ENCODE peak calls at places on chromosomes 4 and X, in four cellular contexts. One of them, this sample, is unnamed. For H3K4me1, the result is how much of the 10 kb centered on the place peaks cover.

GRCh38 chr4:53192496-53192895 is 173.4 kb downstream of the SCFD2 start:
- DNase-seq in CD8-positive, alpha-beta memory T cell: no peak
- DNase-seq in OCI-LY7: no peak
- DNase-seq in Karpas-422: no peak
- DNase-seq in this sample: no peak

GRCh38 chr4:74583757-74584156 is 138.8 kb downstream of the AREG start:
- DNase-seq in CD8-positive, alpha-beta memory T cell: no peak
- DNase-seq in OCI-LY7: no peak
- DNase-seq in Karpas-422: no peak
- DNase-seq in this sample: no peak

GRCh38 chr4:150007512-150007911 is 70.7 kb upstream of the DCLK2 start:
- DNase-seq in CD8-positive, alpha-beta memory T cell: no peak
- DNase-seq in OCI-LY7: no peak
- DNase-seq in Karpas-422: no peak
- DNase-seq in this sample: no peak

GRCh38 chr4:167606551-167606950 is 372.3 kb upstream of the SPOCK3 start:
- DNase-seq in CD8-positive, alpha-beta memory T cell: no peak
- DNase-seq in OCI-LY7: no peak
- DNase-seq in Karpas-422: no peak
- DNase-seq in this sample: no peak

GRCh38 chr4:10157478-10158354 is 41.1 kb upstream of the WDR1 start:
- DNase-seq in CD8-positive, alpha-beta memory T cell: no peak
- DNase-seq in OCI-LY7: peak
- DNase-seq in Karpas-422: peak
- DNase-seq in this sample: no peak

GRCh38 chr4:71187399-71188196 is 151.2 kb upstream of the SLC4A4 start:
- DNase-seq in CD8-positive, alpha-beta memory T cell: peak
- DNase-seq in OCI-LY7: no peak
- DNase-seq in Karpas-422: no peak
- DNase-seq in this sample: peak

GRCh38 chrX:9528498-9528897 is 63.6 kb downstream of the TBL1X start:
- DNase-seq in CD8-positive, alpha-beta memory T cell: no peak
- DNase-seq in OCI-LY7: no peak
- DNase-seq in Karpas-422: no peak
- DNase-seq in this sample: no peak

GRCh38 chrX:38514014-38514854 is 47.1 kb upstream of the TSPAN7 start:
- DNase-seq in CD8-positive, alpha-beta memory T cell: no peak
- DNase-seq in OCI-LY7: no peak
- DNase-seq in Karpas-422: no peak
- DNase-seq in this sample: no peak

GRCh38 chr4:140802591-140802990 is 46.4 kb upstream of the TBC1D9 start:
- DNase-seq in CD8-positive, alpha-beta memory T cell: no peak
- DNase-seq in OCI-LY7: no peak
- DNase-seq in Karpas-422: no peak
- DNase-seq in this sample: no peak

GRCh38 chrX:73270753-73271152 is 56.1 kb upstream of the NAP1L2 start:
- DNase-seq in CD8-positive, alpha-beta memory T cell: no peak
- DNase-seq in OCI-LY7: no peak
- DNase-seq in Karpas-422: no peak
- DNase-seq in this sample: no peak

GRCh38 chr4:48905363-48906015 is 1.1 kb downstream of the OCIAD2 start:
- DNase-seq in CD8-positive, alpha-beta memory T cell: no peak
- DNase-seq in OCI-LY7: no peak
- DNase-seq in Karpas-422: peak
- DNase-seq in this sample: no peak

GRCh38 chr4:41135761-41136160 is 78.6 kb downstream of the APBB2 start:
- DNase-seq in CD8-positive, alpha-beta memory T cell: no peak
- DNase-seq in OCI-LY7: no peak
- DNase-seq in Karpas-422: no peak
- DNase-seq in this sample: no peak

GRCh38 chr4:38382492-38382891 is 281.5 kb upstream of the KLF3 start:
- DNase-seq in CD8-positive, alpha-beta memory T cell: no peak
- DNase-seq in OCI-LY7: no peak
- DNase-seq in Karpas-422: no peak
- DNase-seq in this sample: no peak

GRCh38 chr4:151227731-151228130 is 49.2 kb upstream of the PRSS48 start:
- DNase-seq in CD8-positive, alpha-beta memory T cell: no peak
- DNase-seq in OCI-LY7: no peak
- DNase-seq in Karpas-422: no peak
- DNase-seq in this sample: peak

GRCh38 chrX:99353412-99353811 is 1056.7 kb downstream of the PCDH19 start:
- DNase-seq in CD8-positive, alpha-beta memory T cell: no peak
- DNase-seq in OCI-LY7: no peak
- DNase-seq in Karpas-422: no peak
- DNase-seq in this sample: no peak

GRCh38 chrX:45852884-45853283 is 652.2 kb upstream of the DIPK2B start:
- DNase-seq in CD8-positive, alpha-beta memory T cell: no peak
- DNase-seq in OCI-LY7: no peak
- DNase-seq in Karpas-422: no peak
- DNase-seq in this sample: no peak

GRCh38 chrX:53085661-53086229 is 3.6 kb downstream of the TSPYL2 start:
- DNase-seq in CD8-positive, alpha-beta memory T cell: no peak
- DNase-seq in OCI-LY7: no peak
- DNase-seq in Karpas-422: no peak
- DNase-seq in this sample: no peak

GRCh38 chrX:53084863-53085262 is 2.7 kb downstream of the TSPYL2 start:
- DNase-seq in CD8-positive, alpha-beta memory T cell: no peak
- DNase-seq in OCI-LY7: no peak
- DNase-seq in Karpas-422: no peak
- DNase-seq in this sample: no peak

GRCh38 chrX:53082773-53083616 is 828 bp downstream of the TSPYL2 start:
- DNase-seq in CD8-positive, alpha-beta memory T cell: no peak
- DNase-seq in OCI-LY7: no peak
- DNase-seq in Karpas-422: no peak
- DNase-seq in this sample: no peak

GRCh38 chrX:53081925-53082772 is at the start of gene TSPYL2:
- DNase-seq in CD8-positive, alpha-beta memory T cell: peak
- DNase-seq in OCI-LY7: peak
- DNase-seq in Karpas-422: peak
- DNase-seq in this sample: peak

DNA sequence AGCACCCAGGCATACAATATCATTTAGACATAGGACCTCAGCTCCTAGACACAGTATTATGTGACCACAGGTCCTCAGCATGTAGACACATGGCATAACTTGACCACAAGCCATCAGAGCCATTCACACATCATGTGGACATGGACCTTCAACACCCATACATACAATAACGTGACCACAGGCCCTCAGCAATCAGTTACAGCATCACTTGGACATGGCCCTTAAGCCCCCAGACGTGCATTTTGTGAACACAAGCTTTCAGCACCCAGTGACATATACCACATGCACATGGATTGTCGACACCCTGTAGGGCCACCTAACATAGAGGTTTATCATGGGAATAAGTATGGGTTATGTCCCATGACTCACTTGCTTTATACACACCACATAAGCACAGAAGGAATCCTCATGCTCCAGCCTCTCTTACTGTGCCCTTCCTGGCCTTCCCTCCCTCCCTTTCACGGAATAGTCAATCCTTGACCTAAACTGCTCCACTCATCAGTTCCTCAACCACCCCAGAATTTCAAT is 1.9 kb downstream of the TSPYL2 start:
- DNase-seq in CD8-positive, alpha-beta memory T cell: no peak
- DNase-seq in OCI-LY7: no peak
- DNase-seq in Karpas-422: no peak
- DNase-seq in this sample: no peak
- H3K4me3 ChIP-seq in CD8-positive, alpha-beta memory T cell: no peak
- H3K4me3 ChIP-seq in OCI-LY7: no peak
- H3K4me3 ChIP-seq in Karpas-422: no peak
- H3K4me3 ChIP-seq in this sample: peak

GRCh38 chr4:1291091-1291490 is 1.4 kb downstream of the MAEA start:
- DNase-seq in CD8-positive, alpha-beta memory T cell: no peak
- DNase-seq in OCI-LY7: no peak
- DNase-seq in Karpas-422: no peak
- DNase-seq in this sample: no peak

GRCh38 chr4:1293531-1293941 is 3.8 kb downstream of the MAEA start:
- DNase-seq in CD8-positive, alpha-beta memory T cell: no peak
- DNase-seq in OCI-LY7: peak
- DNase-seq in Karpas-422: peak
- DNase-seq in this sample: no peak

GRCh38 chr4:1293981-1294380 is 4.3 kb downstream of the MAEA start:
- DNase-seq in CD8-positive, alpha-beta memory T cell: no peak
- DNase-seq in OCI-LY7: no peak
- DNase-seq in Karpas-422: no peak
- DNase-seq in this sample: peak

GRCh38 chr4:1290165-1290977 is 680 bp downstream of the MAEA start:
- DNase-seq in CD8-positive, alpha-beta memory T cell: no peak
- DNase-seq in OCI-LY7: peak
- DNase-seq in Karpas-422: peak
- DNase-seq in this sample: no peak

GRCh38 chr4:1291996-1292702 is 2.5 kb downstream of the MAEA start:
- DNase-seq in CD8-positive, alpha-beta memory T cell: no peak
- DNase-seq in OCI-LY7: no peak
- DNase-seq in Karpas-422: no peak
- DNase-seq in this sample: no peak
- H3K4me1 ChIP-seq in CD8-positive, alpha-beta memory T cell: under half
- H3K4me1 ChIP-seq in OCI-LY7: under half
- H3K4me1 ChIP-seq in Karpas-422: under half
- H3K4me1 ChIP-seq in this sample: half or more

GRCh38 chr4:1714303-1715001 is 2.3 kb upstream of the SLBP start:
- DNase-seq in CD8-positive, alpha-beta memory T cell: no peak
- DNase-seq in OCI-LY7: peak
- DNase-seq in Karpas-422: peak
- DNase-seq in this sample: no peak

GRCh38 chr4:1711906-1712215 is 258 bp downstream of the SLBP start:
- DNase-seq in CD8-positive, alpha-beta memory T cell: no peak
- DNase-seq in OCI-LY7: peak
- DNase-seq in Karpas-422: no peak
- DNase-seq in this sample: no peak

GRCh38 chr4:1713003-1713397 is 881 bp upstream of the SLBP start:
- DNase-seq in CD8-positive, alpha-beta memory T cell: no peak
- DNase-seq in OCI-LY7: peak
- DNase-seq in Karpas-422: peak
- DNase-seq in this sample: no peak

GRCh38 chr4:1711055-1711905 is 839 bp downstream of the SLBP start:
- DNase-seq in CD8-positive, alpha-beta memory T cell: no peak
- DNase-seq in OCI-LY7: peak
- DNase-seq in Karpas-422: peak
- DNase-seq in this sample: peak

DNA sequence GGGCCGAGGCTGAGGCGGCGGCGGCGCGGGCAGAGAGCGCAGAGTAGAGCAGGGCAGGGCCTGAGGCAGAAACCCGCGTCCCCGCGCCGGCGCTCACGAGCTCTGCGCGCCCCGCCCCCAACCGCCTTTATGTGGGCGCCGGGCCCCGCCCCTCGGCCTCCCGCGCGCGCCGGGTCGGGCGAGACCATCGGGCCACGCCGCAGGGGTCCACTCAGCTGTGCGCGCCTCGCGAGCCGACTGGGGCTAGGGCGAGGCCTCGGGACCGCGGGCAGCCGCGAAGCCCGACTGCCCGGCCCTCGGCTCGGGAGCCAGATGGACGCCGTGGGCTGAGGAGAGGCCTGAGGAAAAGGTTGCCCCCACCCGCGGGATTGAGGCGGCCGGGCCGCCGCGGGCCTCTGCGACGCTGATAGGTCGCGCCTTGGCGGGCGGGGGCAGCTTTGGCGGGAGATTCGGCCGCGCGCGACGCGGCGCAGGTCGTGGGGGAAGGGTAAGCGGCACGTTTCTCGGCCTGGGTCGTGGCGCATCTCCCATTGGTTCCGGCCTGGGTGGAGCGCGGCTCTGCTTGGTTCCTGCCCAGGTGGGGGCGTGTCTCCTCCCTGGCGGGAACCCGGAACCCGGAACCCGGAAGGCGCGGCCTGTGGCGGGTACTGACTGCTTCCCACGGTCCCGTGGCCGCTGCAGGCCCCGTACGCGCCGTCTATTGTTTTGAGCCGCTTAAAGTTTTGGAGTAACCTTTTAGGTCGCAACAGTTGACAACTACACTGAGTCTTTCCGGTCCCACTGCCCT is at the start of gene SLBP:
- DNase-seq in CD8-positive, alpha-beta memory T cell: peak
- DNase-seq in OCI-LY7: peak
- DNase-seq in Karpas-422: peak
- DNase-seq in this sample: peak
- H3K4me3 ChIP-seq in CD8-positive, alpha-beta memory T cell: peak
- H3K4me3 ChIP-seq in OCI-LY7: peak
- H3K4me3 ChIP-seq in Karpas-422: peak
- H3K4me3 ChIP-seq in this sample: peak

GRCh38 chr4:1218892-1219552 is 29.9 kb downstream of the CTBP1 start:
- DNase-seq in CD8-positive, alpha-beta memory T cell: no peak
- DNase-seq in OCI-LY7: peak
- DNase-seq in Karpas-422: peak
- DNase-seq in this sample: no peak
- H3K4me1 ChIP-seq in CD8-positive, alpha-beta memory T cell: under half
- H3K4me1 ChIP-seq in OCI-LY7: half or more
- H3K4me1 ChIP-seq in Karpas-422: half or more
- H3K4me1 ChIP-seq in this sample: under half

GRCh38 chr4:996994-997374 is 3.8 kb upstream of the SLC26A1 start:
- DNase-seq in CD8-positive, alpha-beta memory T cell: no peak
- DNase-seq in OCI-LY7: no peak
- DNase-seq in Karpas-422: no peak
- DNase-seq in this sample: no peak
- H3K4me3 ChIP-seq in CD8-positive, alpha-beta memory T cell: no peak
- H3K4me3 ChIP-seq in OCI-LY7: no peak
- H3K4me3 ChIP-seq in Karpas-422: no peak
- H3K4me3 ChIP-seq in this sample: peak

GRCh38 chrX:68835468-68835867 is 6.6 kb downstream of the EFNB1 start:
- DNase-seq in CD8-positive, alpha-beta memory T cell: no peak
- DNase-seq in OCI-LY7: no peak
- DNase-seq in Karpas-422: no peak
- DNase-seq in this sample: no peak

GRCh38 chrX:68834371-68835103 is 5.7 kb downstream of the EFNB1 start:
- DNase-seq in CD8-positive, alpha-beta memory T cell: no peak
- DNase-seq in OCI-LY7: no peak
- DNase-seq in Karpas-422: no peak
- DNase-seq in this sample: no peak

GRCh38 chrX:68835104-68835442 is 6.3 kb downstream of the EFNB1 start:
- DNase-seq in CD8-positive, alpha-beta memory T cell: no peak
- DNase-seq in OCI-LY7: no peak
- DNase-seq in Karpas-422: no peak
- DNase-seq in this sample: no peak

GRCh38 chrX:68838571-68838910 is 9.7 kb downstream of the EFNB1 start:
- DNase-seq in CD8-positive, alpha-beta memory T cell: no peak
- DNase-seq in OCI-LY7: no peak
- DNase-seq in Karpas-422: no peak
- DNase-seq in this sample: no peak

DNA sequence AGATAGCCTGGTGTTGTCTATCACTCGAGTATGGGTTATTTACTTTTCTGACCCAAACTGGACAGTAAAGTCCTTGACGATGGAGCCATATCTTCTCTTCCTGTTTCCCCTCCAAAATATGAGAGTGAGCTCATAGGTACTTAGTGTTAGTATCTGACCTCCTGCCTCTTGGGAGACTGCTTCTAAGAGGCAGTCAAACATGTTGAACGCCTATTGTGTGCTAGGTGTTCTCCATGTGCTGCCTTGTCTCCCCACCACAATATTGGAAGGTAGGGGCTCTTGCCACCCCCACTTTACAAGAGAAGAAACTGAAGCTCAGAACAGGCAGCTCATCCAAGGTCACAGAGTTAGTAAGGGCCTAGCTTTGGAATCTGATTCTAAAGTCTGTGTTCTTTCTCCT is 8.3 kb downstream of the EFNB1 start:
- DNase-seq in CD8-positive, alpha-beta memory T cell: no peak
- DNase-seq in OCI-LY7: no peak
- DNase-seq in Karpas-422: no peak
- DNase-seq in this sample: no peak
- H3K4me1 ChIP-seq in CD8-positive, alpha-beta memory T cell: under half
- H3K4me1 ChIP-seq in OCI-LY7: under half
- H3K4me1 ChIP-seq in Karpas-422: under half
- H3K4me1 ChIP-seq in this sample: under half

This sample was measured in heart right ventricle.